ENCODE peak calls at places on chromosome X, in six cellular contexts. K is coronary artery; D is uterus; A is T follicular helper cell; Z is iris pigment epithelial cell; G is stimulated activated CD4-positive, alpha-beta T cell treated with anti-CD3 and anti-CD28 coated beads, TNF-alpha, amount 100 ng/mL, for 48 hours. H is an unnamed sample.

GRCh38 chrX:46831620-46832327 is 5.1 kb upstream of the RP2 start:
- DNase-seq in A (no peak), Z (peak), K (no peak), D (no peak), G (no peak), H (no peak)

GRCh38 chrX:74242050-74242449 is 61.9 kb upstream of the ZCCHC13 start:
- DNase-seq in A (no peak), K (no peak), G (no peak), Z (peak), D (no peak), H (peak)

GRCh38 chrX:47564438-47565085 is 3.6 kb downstream of the ARAF start:
- DNase-seq in Z (peak), A (no peak), G (no peak), K (no peak), D (no peak), H (no peak)

GRCh38 chrX:24619647-24620046 is 27.5 kb downstream of the PCYT1B start:
- DNase-seq in A (no peak), Z (peak), K (no peak), G (no peak), D (no peak), H (peak)

GRCh38 chrX:74286950-74287349 is 17.0 kb upstream of the ZCCHC13 start:
- DNase-seq in D (no peak), K (no peak), A (no peak), G (no peak), Z (peak), H (peak)

GRCh38 chrX:95678679-95679078 is 1006.0 kb upstream of the DIAPH2 start:
- DNase-seq in A (no peak), Z (no peak), D (no peak), K (no peak), G (no peak), H (no peak)

GRCh38 chrX:69321789-69322188 is 156.5 kb upstream of the PJA1 start:
- DNase-seq in G (no peak), A (no peak), Z (no peak), K (peak), D (no peak), H (no peak)

GRCh38 chrX:19589105-19589504 is 73.8 kb upstream of the MAP3K15 start:
- DNase-seq in G (no peak), A (no peak), K (no peak), Z (no peak), D (no peak), H (no peak)

GRCh38 chrX:139890991-139891700 is 41.7 kb downstream of the ATP11C start:
- DNase-seq in K (no peak), D (no peak), Z (peak), G (no peak), A (no peak), H (peak)

GRCh38 chrX:19840899-19841648 is 46.3 kb downstream of the SH3KBP1 start:
- DNase-seq in Z (no peak), G (no peak), K (peak), D (no peak), A (peak), H (peak)

GRCh38 chrX:68498044-68498507 is 775 bp upstream of the YIPF6 start:
- DNase-seq in Z (peak), A (no peak), G (no peak), D (no peak), K (no peak), H (peak)

GRCh38 chrX:17403231-17403691 is 28.3 kb downstream of the NHS start:
- DNase-seq in K (no peak), A (no peak), D (no peak), G (no peak), Z (no peak), H (no peak)

GRCh38 chrX:39755152-39756032 is 342.4 kb downstream of the BCOR start:
- DNase-seq in K (peak), A (no peak), G (no peak), Z (peak), D (peak), H (peak)

GRCh38 chrX:154696328-154697045 is 43.1 kb upstream of the CTAG2 start:
- DNase-seq in Z (peak), A (no peak), K (no peak), G (no peak), D (no peak), H (peak)

GRCh38 chrX:22674947-22675346 is 324.8 kb upstream of the DDX53 start:
- DNase-seq in D (no peak), Z (no peak), A (no peak), G (no peak), K (no peak), H (no peak)

GRCh38 chrX:9851890-9852289 is 65.7 kb downstream of the SHROOM2 start:
- DNase-seq in Z (no peak), A (no peak), K (no peak), G (no peak), D (no peak), H (no peak)

GRCh38 chrX:79524642-79525041 is 157.5 kb upstream of the ITM2A start:
- DNase-seq in A (no peak), D (no peak), K (no peak), Z (peak), G (no peak), H (no peak)

GRCh38 chrX:135477576-135477975 is 42.9 kb upstream of the INTS6L start:
- DNase-seq in K (no peak), D (no peak), A (no peak), G (peak), Z (peak), H (peak)

GRCh38 chrX:20116575-20117240 is at the start of gene MAP7D2:
- DNase-seq in G (no peak), A (no peak), Z (no peak), D (no peak), K (no peak), H (no peak)

GRCh38 chrX:3526749-3527148 is 180.3 kb upstream of the MXRA5 start:
- DNase-seq in G (no peak), A (no peak), K (no peak), Z (peak), D (no peak), H (no peak)

GRCh38 chrX:19798423-19798822 is 89.0 kb downstream of the SH3KBP1 start:
- DNase-seq in A (no peak), K (no peak), Z (no peak), G (no peak), D (no peak), H (no peak)

GRCh38 chrX:23907106-23907495 is 637 bp downstream of the APOO start:
- DNase-seq in Z (no peak), D (no peak), K (no peak), A (no peak), G (no peak), H (no peak)

GRCh38 chrX:48508400-48509244 is at the start of gene PORCN:
- DNase-seq in Z (peak), A (peak), G (peak), K (peak), D (peak), H (peak)

GRCh38 chrX:2894885-2895292 is 34.2 kb downstream of the ARSD start:
- DNase-seq in D (peak), A (no peak), G (no peak), K (no peak), Z (peak), H (peak)

GRCh38 chrX:10579018-10579752 is 41.2 kb downstream of the MID1 start:
- DNase-seq in Z (peak), D (no peak), G (no peak), A (no peak), K (no peak), H (peak)

GRCh38 chrX:150573702-150574101 is 5.3 kb downstream of the MTM1 start:
- DNase-seq in Z (no peak), G (no peak), K (no peak), A (no peak), D (no peak), H (no peak)

H was measured in amniotic epithelial cell.